ENCODE peak calls at places on chromosomes 16 and 17, in six cellular contexts. A is T47D; L is RPMI8226; Z is LoVo; E is activated CD4-positive, alpha-beta T cell treated with anti-CD3 and anti-CD28 coated beads for 48 hours; Q is NCI-H774. U is an unnamed sample.

GRCh38 chr17:72117748-72118587 is 2.9 kb upstream of the SOX9 start:
- DNase-seq in A (no peak), L (no peak), Z (no peak), E (peak; percentile 5), Q (no peak), U (no peak)

GRCh38 chr17:29874931-29875596 is 55.0 kb downstream of the SSH2 start:
- DNase-seq in A (no peak), L (no peak), Z (no peak), E (no peak), Q (no peak), U (no peak)

GRCh38 chr17:247767-248166 is 66.3 kb upstream of the DOC2B start:
- DNase-seq in A (peak; percentile 25), L (no peak), Z (no peak), E (no peak), Q (no peak), U (no peak)

GRCh38 chr17:31627960-31628359 is 231.1 kb downstream of the COPRS start:
- DNase-seq in A (no peak), L (no peak), Z (no peak), E (no peak), Q (no peak), U (peak; percentile 13)

GRCh38 chr17:2090804-2091534 is 36.1 kb downstream of the HIC1 start:
- DNase-seq in A (peak; percentile 46), L (no peak), Z (no peak), E (no peak), Q (no peak), U (no peak)

GRCh38 chr16:89293276-89294143 is 76.0 kb downstream of the ZNF778 start:
- DNase-seq in A (no peak), L (no peak), Z (no peak), E (no peak), Q (no peak), U (no peak)

GRCh38 chr17:67980456-67980855 is 15.8 kb downstream of the C17orf58 start:
- DNase-seq in A (no peak), L (no peak), Z (no peak), E (no peak), Q (no peak), U (no peak)

GRCh38 chr16:55622930-55623561 is 32.7 kb upstream of the SLC6A2 start:
- DNase-seq in A (peak; percentile 39), L (no peak), Z (peak; percentile 72), E (no peak), Q (no peak), U (no peak)

GRCh38 chr16:76059701-76060100 is 217.5 kb upstream of the CNTNAP4 start:
- DNase-seq in A (no peak), L (no peak), Z (no peak), E (no peak), Q (no peak), U (no peak)

GRCh38 chr16:67563708-67564468 is 1.6 kb downstream of the CTCF start:
- DNase-seq in A (peak; percentile 75), L (peak; percentile 62), Z (peak; percentile 39), E (peak; percentile 46), Q (no peak), U (no peak)

GRCh38 chr16:85544668-85545067 is 68.5 kb upstream of the GSE1 start:
- DNase-seq in A (no peak), L (no peak), Z (no peak), E (no peak), Q (no peak), U (no peak)

GRCh38 chr17:17382901-17383300 is 79.7 kb downstream of the NT5M start:
- DNase-seq in A (no peak), L (no peak), Z (no peak), E (no peak), Q (no peak), U (no peak)